ENCODE peak calls at places on chromosomes 5 and 9, in ten cellular contexts. One of them, this sample, is unnamed.

GRCh38 chr9:9924369-9924768 is 688.4 kb downstream of the PTPRD start:
- DNase-seq in heart left ventricle: no peak
- DNase-seq in ascending aorta: no peak
- DNase-seq in upper lobe of left lung: no peak
- DNase-seq in mammary epithelial cell: no peak
- DNase-seq in CD8-positive, alpha-beta T cell: no peak
- DNase-seq in epithelial cell of esophagus: no peak
- DNase-seq in psoas muscle: no peak
- DNase-seq in adrenal gland: no peak
- DNase-seq in progenitor cell of endocrine pancreas: no peak
- DNase-seq in this sample: no peak

GRCh38 chr5:142939884-142940283 is 169.7 kb downstream of the ARHGAP26 start:
- DNase-seq in psoas muscle: no peak
- DNase-seq in adrenal gland: no peak
- DNase-seq in progenitor cell of endocrine pancreas: no peak
- DNase-seq in epithelial cell of esophagus: no peak
- DNase-seq in mammary epithelial cell: no peak
- DNase-seq in heart left ventricle: no peak
- DNase-seq in upper lobe of left lung: no peak
- DNase-seq in CD8-positive, alpha-beta T cell: no peak
- DNase-seq in ascending aorta: no peak
- DNase-seq in this sample: no peak

GRCh38 chr5:149439899-149440655 is 61.0 kb upstream of the IL17B start:
- DNase-seq in mammary epithelial cell: peak; percentile 99
- DNase-seq in CD8-positive, alpha-beta T cell: no peak
- DNase-seq in upper lobe of left lung: peak; percentile 76
- DNase-seq in ascending aorta: no peak
- DNase-seq in adrenal gland: no peak
- DNase-seq in heart left ventricle: no peak
- DNase-seq in psoas muscle: no peak
- DNase-seq in epithelial cell of esophagus: peak; percentile 98
- DNase-seq in progenitor cell of endocrine pancreas: no peak
- DNase-seq in this sample: no peak

GRCh38 chr9:7967851-7968250 is 168.3 kb upstream of the DMAC1 start:
- DNase-seq in adrenal gland: no peak
- DNase-seq in upper lobe of left lung: no peak
- DNase-seq in heart left ventricle: no peak
- DNase-seq in ascending aorta: no peak
- DNase-seq in CD8-positive, alpha-beta T cell: no peak
- DNase-seq in psoas muscle: no peak
- DNase-seq in mammary epithelial cell: no peak
- DNase-seq in epithelial cell of esophagus: peak; percentile 62
- DNase-seq in progenitor cell of endocrine pancreas: no peak
- DNase-seq in this sample: no peak

GRCh38 chr5:14342306-14342705 is 199.2 kb downstream of the TRIO start:
- DNase-seq in heart left ventricle: no peak
- DNase-seq in epithelial cell of esophagus: no peak
- DNase-seq in mammary epithelial cell: no peak
- DNase-seq in CD8-positive, alpha-beta T cell: no peak
- DNase-seq in ascending aorta: no peak
- DNase-seq in progenitor cell of endocrine pancreas: no peak
- DNase-seq in upper lobe of left lung: no peak
- DNase-seq in adrenal gland: no peak
- DNase-seq in psoas muscle: no peak
- DNase-seq in this sample: no peak

GRCh38 chr5:61394078-61394701 is 62.1 kb downstream of the ZSWIM6 start:
- DNase-seq in epithelial cell of esophagus: no peak
- DNase-seq in adrenal gland: no peak
- DNase-seq in progenitor cell of endocrine pancreas: no peak
- DNase-seq in heart left ventricle: no peak
- DNase-seq in psoas muscle: no peak
- DNase-seq in upper lobe of left lung: no peak
- DNase-seq in CD8-positive, alpha-beta T cell: no peak
- DNase-seq in mammary epithelial cell: no peak
- DNase-seq in ascending aorta: no peak
- DNase-seq in this sample: no peak

GRCh38 chr5:142320851-142321560 is 3.8 kb downstream of the SPRY4 start:
- DNase-seq in mammary epithelial cell: no peak
- DNase-seq in CD8-positive, alpha-beta T cell: no peak
- DNase-seq in heart left ventricle: peak; percentile 41
- DNase-seq in adrenal gland: peak; percentile 65
- DNase-seq in epithelial cell of esophagus: peak; percentile 27
- DNase-seq in progenitor cell of endocrine pancreas: no peak
- DNase-seq in upper lobe of left lung: no peak
- DNase-seq in psoas muscle: no peak
- DNase-seq in ascending aorta: no peak
- DNase-seq in this sample: no peak

GRCh38 chr5:179599973-179600372 is 23.5 kb downstream of the HNRNPH1 start:
- DNase-seq in mammary epithelial cell: no peak
- DNase-seq in psoas muscle: no peak
- DNase-seq in ascending aorta: no peak
- DNase-seq in CD8-positive, alpha-beta T cell: no peak
- DNase-seq in adrenal gland: no peak
- DNase-seq in upper lobe of left lung: peak; percentile 28
- DNase-seq in epithelial cell of esophagus: no peak
- DNase-seq in progenitor cell of endocrine pancreas: no peak
- DNase-seq in heart left ventricle: no peak
- DNase-seq in this sample: no peak

GRCh38 chr5:15320896-15321295 is 179.1 kb upstream of the FBXL7 start:
- DNase-seq in heart left ventricle: no peak
- DNase-seq in CD8-positive, alpha-beta T cell: no peak
- DNase-seq in adrenal gland: no peak
- DNase-seq in epithelial cell of esophagus: no peak
- DNase-seq in mammary epithelial cell: no peak
- DNase-seq in ascending aorta: no peak
- DNase-seq in psoas muscle: no peak
- DNase-seq in progenitor cell of endocrine pancreas: no peak
- DNase-seq in upper lobe of left lung: no peak
- DNase-seq in this sample: no peak

GRCh38 chr5:565782-566445 is 41.7 kb upstream of the SLC9A3 start:
- DNase-seq in adrenal gland: no peak
- DNase-seq in psoas muscle: no peak
- DNase-seq in progenitor cell of endocrine pancreas: no peak
- DNase-seq in CD8-positive, alpha-beta T cell: no peak
- DNase-seq in mammary epithelial cell: no peak
- DNase-seq in upper lobe of left lung: no peak
- DNase-seq in ascending aorta: peak; percentile 45
- DNase-seq in heart left ventricle: peak; percentile 11
- DNase-seq in epithelial cell of esophagus: peak; percentile 36
- DNase-seq in this sample: no peak

GRCh38 chr5:75335952-75336624 is 932 bp upstream of the HMGCR start:
- DNase-seq in epithelial cell of esophagus: peak; percentile 90
- DNase-seq in mammary epithelial cell: peak; percentile 78
- DNase-seq in CD8-positive, alpha-beta T cell: peak; percentile 10
- DNase-seq in progenitor cell of endocrine pancreas: no peak
- DNase-seq in heart left ventricle: peak; percentile 20
- DNase-seq in adrenal gland: peak; percentile 71
- DNase-seq in ascending aorta: peak; percentile 65
- DNase-seq in upper lobe of left lung: peak; percentile 64
- DNase-seq in psoas muscle: no peak
- DNase-seq in this sample: no peak

GRCh38 chr9:109182940-109183798 is 16.1 kb upstream of the FRRS1L start:
- DNase-seq in progenitor cell of endocrine pancreas: no peak
- DNase-seq in adrenal gland: peak; percentile 64
- DNase-seq in ascending aorta: no peak
- DNase-seq in mammary epithelial cell: peak; percentile 60
- DNase-seq in upper lobe of left lung: peak; percentile 39
- DNase-seq in psoas muscle: no peak
- DNase-seq in epithelial cell of esophagus: peak; percentile 51
- DNase-seq in CD8-positive, alpha-beta T cell: no peak
- DNase-seq in heart left ventricle: no peak
- DNase-seq in this sample: no peak

GRCh38 chr5:116360008-116360853 is 214.4 kb downstream of the SEMA6A start:
- DNase-seq in upper lobe of left lung: no peak
- DNase-seq in psoas muscle: peak; percentile 51
- DNase-seq in CD8-positive, alpha-beta T cell: no peak
- DNase-seq in ascending aorta: no peak
- DNase-seq in epithelial cell of esophagus: no peak
- DNase-seq in heart left ventricle: peak; percentile 74
- DNase-seq in mammary epithelial cell: no peak
- DNase-seq in adrenal gland: no peak
- DNase-seq in progenitor cell of endocrine pancreas: no peak
- DNase-seq in this sample: no peak

GRCh38 chr9:125550216-125550614 is 156.8 kb downstream of the MAPKAP1 start:
- DNase-seq in CD8-positive, alpha-beta T cell: no peak
- DNase-seq in psoas muscle: no peak
- DNase-seq in upper lobe of left lung: no peak
- DNase-seq in ascending aorta: no peak
- DNase-seq in epithelial cell of esophagus: no peak
- DNase-seq in progenitor cell of endocrine pancreas: no peak
- DNase-seq in adrenal gland: no peak
- DNase-seq in mammary epithelial cell: no peak
- DNase-seq in heart left ventricle: no peak
- DNase-seq in this sample: no peak

GRCh38 chr5:95852567-95852966 is 30.0 kb upstream of the GLRX start:
- DNase-seq in mammary epithelial cell: no peak
- DNase-seq in adrenal gland: no peak
- DNase-seq in progenitor cell of endocrine pancreas: no peak
- DNase-seq in ascending aorta: peak; percentile 19
- DNase-seq in psoas muscle: no peak
- DNase-seq in epithelial cell of esophagus: no peak
- DNase-seq in upper lobe of left lung: no peak
- DNase-seq in heart left ventricle: no peak
- DNase-seq in CD8-positive, alpha-beta T cell: no peak
- DNase-seq in this sample: no peak

GRCh38 chr5:7392401-7393024 is 3.4 kb upstream of the ADCY2 start:
- DNase-seq in mammary epithelial cell: no peak
- DNase-seq in ascending aorta: no peak
- DNase-seq in progenitor cell of endocrine pancreas: no peak
- DNase-seq in epithelial cell of esophagus: peak; percentile 44
- DNase-seq in CD8-positive, alpha-beta T cell: no peak
- DNase-seq in upper lobe of left lung: no peak
- DNase-seq in adrenal gland: no peak
- DNase-seq in heart left ventricle: no peak
- DNase-seq in psoas muscle: no peak
- DNase-seq in this sample: no peak

GRCh38 chr9:101675341-101675740 is 63.1 kb downstream of the GRIN3A start:
- DNase-seq in mammary epithelial cell: no peak
- DNase-seq in heart left ventricle: no peak
- DNase-seq in psoas muscle: no peak
- DNase-seq in CD8-positive, alpha-beta T cell: no peak
- DNase-seq in adrenal gland: no peak
- DNase-seq in upper lobe of left lung: no peak
- DNase-seq in epithelial cell of esophagus: no peak
- DNase-seq in ascending aorta: no peak
- DNase-seq in progenitor cell of endocrine pancreas: no peak
- DNase-seq in this sample: no peak

DNA sequence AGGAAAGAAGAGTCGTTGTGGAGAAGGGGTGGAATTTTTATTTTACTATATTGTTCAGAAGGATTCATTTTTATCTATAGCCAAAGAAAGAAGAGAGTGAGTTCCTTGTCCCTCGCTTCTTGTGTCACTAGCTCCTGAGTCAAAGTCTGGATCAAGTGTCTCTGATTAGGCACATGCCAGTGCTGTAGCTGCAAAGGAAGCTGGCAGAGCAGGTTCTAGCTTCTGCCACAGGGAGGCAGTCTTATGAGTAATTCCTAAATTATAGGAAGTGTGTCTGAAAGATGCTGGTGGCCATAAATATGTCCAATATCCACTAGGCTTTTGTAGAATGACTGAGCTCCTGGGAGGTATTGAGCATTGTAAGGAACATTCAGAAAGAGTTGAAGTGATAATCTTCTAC is 84.7 kb downstream of the DOCK2 start:
- DNase-seq in adrenal gland: no peak
- DNase-seq in CD8-positive, alpha-beta T cell: no peak
- DNase-seq in ascending aorta: no peak
- DNase-seq in psoas muscle: no peak
- DNase-seq in heart left ventricle: no peak
- DNase-seq in progenitor cell of endocrine pancreas: no peak
- DNase-seq in epithelial cell of esophagus: no peak
- DNase-seq in mammary epithelial cell: no peak
- DNase-seq in upper lobe of left lung: no peak
- DNase-seq in this sample: no peak
- TF ChIP-seq CTCF in adrenal gland: no peak
- TF ChIP-seq CTCF in CD8-positive, alpha-beta T cell: no peak
- TF ChIP-seq CTCF in ascending aorta: no peak
- TF ChIP-seq CTCF in psoas muscle: no peak
- TF ChIP-seq CTCF in heart left ventricle: no peak
- TF ChIP-seq CTCF in progenitor cell of endocrine pancreas: no peak
- TF ChIP-seq CTCF in epithelial cell of esophagus: no peak
- TF ChIP-seq CTCF in mammary epithelial cell: peak; percentile 10
- TF ChIP-seq CTCF in upper lobe of left lung: no peak
- TF ChIP-seq CTCF in this sample: no peak

GRCh38 chr9:5265939-5266338 is 34.7 kb downstream of the INSL4 start:
- DNase-seq in progenitor cell of endocrine pancreas: no peak
- DNase-seq in epithelial cell of esophagus: no peak
- DNase-seq in upper lobe of left lung: no peak
- DNase-seq in mammary epithelial cell: no peak
- DNase-seq in psoas muscle: no peak
- DNase-seq in ascending aorta: no peak
- DNase-seq in adrenal gland: no peak
- DNase-seq in CD8-positive, alpha-beta T cell: no peak
- DNase-seq in heart left ventricle: no peak
- DNase-seq in this sample: no peak
- TF ChIP-seq CTCF in progenitor cell of endocrine pancreas: no peak
- TF ChIP-seq CTCF in epithelial cell of esophagus: no peak
- TF ChIP-seq CTCF in upper lobe of left lung: no peak
- TF ChIP-seq CTCF in mammary epithelial cell: no peak
- TF ChIP-seq CTCF in psoas muscle: no peak
- TF ChIP-seq CTCF in ascending aorta: no peak
- TF ChIP-seq CTCF in adrenal gland: no peak
- TF ChIP-seq CTCF in CD8-positive, alpha-beta T cell: no peak
- TF ChIP-seq CTCF in heart left ventricle: no peak
- TF ChIP-seq CTCF in this sample: no peak

GRCh38 chr5:181217111-181217804 is 5.8 kb upstream of the TRIM41 start:
- DNase-seq in heart left ventricle: no peak
- DNase-seq in ascending aorta: peak; percentile 77
- DNase-seq in mammary epithelial cell: peak; percentile 58
- DNase-seq in adrenal gland: peak; percentile 47
- DNase-seq in psoas muscle: peak; percentile 58
- DNase-seq in upper lobe of left lung: no peak
- DNase-seq in epithelial cell of esophagus: peak; percentile 74
- DNase-seq in progenitor cell of endocrine pancreas: peak; percentile 21
- DNase-seq in CD8-positive, alpha-beta T cell: peak; percentile 65
- DNase-seq in this sample: no peak
- TF ChIP-seq CTCF in heart left ventricle: peak; percentile 39
- TF ChIP-seq CTCF in ascending aorta: no peak
- TF ChIP-seq CTCF in mammary epithelial cell: no peak
- TF ChIP-seq CTCF in adrenal gland: no peak
- TF ChIP-seq CTCF in psoas muscle: no peak
- TF ChIP-seq CTCF in upper lobe of left lung: no peak
- TF ChIP-seq CTCF in epithelial cell of esophagus: no peak
- TF ChIP-seq CTCF in progenitor cell of endocrine pancreas: peak; percentile 21
- TF ChIP-seq CTCF in CD8-positive, alpha-beta T cell: no peak
- TF ChIP-seq CTCF in this sample: no peak

GRCh38 chr9:82903503-82903902 is 159.4 kb downstream of the RASEF start:
- DNase-seq in CD8-positive, alpha-beta T cell: no peak
- DNase-seq in mammary epithelial cell: no peak
- DNase-seq in ascending aorta: no peak
- DNase-seq in progenitor cell of endocrine pancreas: no peak
- DNase-seq in psoas muscle: no peak
- DNase-seq in adrenal gland: no peak
- DNase-seq in upper lobe of left lung: no peak
- DNase-seq in heart left ventricle: no peak
- DNase-seq in epithelial cell of esophagus: no peak
- DNase-seq in this sample: no peak
- TF ChIP-seq CTCF in CD8-positive, alpha-beta T cell: no peak
- TF ChIP-seq CTCF in mammary epithelial cell: no peak
- TF ChIP-seq CTCF in ascending aorta: no peak
- TF ChIP-seq CTCF in progenitor cell of endocrine pancreas: no peak
- TF ChIP-seq CTCF in psoas muscle: no peak
- TF ChIP-seq CTCF in adrenal gland: no peak
- TF ChIP-seq CTCF in upper lobe of left lung: no peak
- TF ChIP-seq CTCF in heart left ventricle: no peak
- TF ChIP-seq CTCF in epithelial cell of esophagus: no peak
- TF ChIP-seq CTCF in this sample: no peak